ENCODE peak calls at places on chromosomes 16 and 17, in four cellular contexts. J is sigmoid colon, N is colonic mucosa, B is mesenchymal stem cell. F is an unnamed sample.

GRCh38 chr16:77789646-77790370 is 1.4 kb downstream of the VAT1L start:
- DNase-seq in B (no peak), J (no peak), N (no peak), F (no peak)

GRCh38 chr17:4584125-4584834 is at the start of gene SMTNL2:
- DNase-seq in J (peak; percentile 73), N (peak; percentile 35), B (no peak), F (no peak)

GRCh38 chr16:82368041-82368440 is 198.0 kb upstream of the MPHOSPH6 start:
- DNase-seq in J (no peak), N (peak; percentile 27), B (peak; percentile 18), F (no peak)

GRCh38 chr17:62150471-62150870 is 85.4 kb upstream of the MED13 start:
- DNase-seq in B (no peak), N (no peak), J (no peak), F (no peak)

GRCh38 chr16:88658714-88659113 is 4.2 kb downstream of the MVD start:
- DNase-seq in N (no peak), B (no peak), J (no peak), F (no peak)

GRCh38 chr17:42980766-42981397 is 517 bp downstream of the RUNDC1 start:
- DNase-seq in B (peak; percentile 68), J (peak; percentile 75), N (peak; percentile 75), F (no peak)

GRCh38 chr17:63479495-63480184 is 2.8 kb downstream of the ACE start:
- DNase-seq in N (no peak), J (no peak), B (peak; percentile 16), F (no peak)

GRCh38 chr16:4179020-4179419 is 62.8 kb upstream of the ADCY9 start:
- DNase-seq in B (peak; percentile 37), J (no peak), N (no peak), F (peak; percentile 37)

GRCh38 chr16:9169094-9169493 is 77.7 kb downstream of the HAPSTR1 start:
- DNase-seq in B (no peak), J (no peak), N (no peak), F (no peak)

GRCh38 chr16:35414563-35414962 is 1955.2 kb downstream of the TP53TG3F start:
- DNase-seq in B (no peak), N (no peak), J (no peak), F (no peak)

GRCh38 chr17:64938925-64939474 is 19.7 kb upstream of the LRRC37A3 start:
- DNase-seq in N (peak; percentile 51), J (no peak), B (peak; percentile 37), F (peak; percentile 30)

GRCh38 chr17:14297161-14297851 is 3.6 kb upstream of the HS3ST3B1 start:
- DNase-seq in J (no peak), N (no peak), B (peak; percentile 68), F (no peak)

GRCh38 chr16:3121843-3122467 is 9.6 kb downstream of the ZNF205 start:
- DNase-seq in N (no peak), B (no peak), J (no peak), F (no peak)

GRCh38 chr17:57004944-57005579 is 27.1 kb downstream of the SCPEP1 start:
- DNase-seq in J (no peak), N (peak; percentile 37), B (no peak), F (no peak)

GRCh38 chr16:89599451-89599858 is 14.0 kb upstream of the DPEP1 start:
- DNase-seq in B (no peak), J (no peak), N (peak; percentile 53), F (no peak)

GRCh38 chr17:14747576-14747940 is 446.7 kb downstream of the HS3ST3B1 start:
- DNase-seq in J (no peak), B (no peak), N (no peak), F (no peak)

GRCh38 chr16:74896389-74897370 is 88.2 kb downstream of the WDR59 start:
- DNase-seq in B (peak; percentile 62), N (no peak), J (no peak), F (no peak)

GRCh38 chr16:89565506-89566372 is 5.3 kb downstream of the RPL13 start:
- DNase-seq in J (no peak), B (peak; percentile 43), N (peak; percentile 78), F (no peak)

GRCh38 chr17:83064021-83064731 is 15.2 kb upstream of the METRNL start:
- DNase-seq in B (no peak), J (peak; percentile 58), N (no peak), F (no peak)

GRCh38 chr16:3849751-3850543 is 30.6 kb downstream of the CREBBP start:
- DNase-seq in N (no peak), J (no peak), B (no peak), F (no peak)

GRCh38 chr16:48526958-48527331 is 83.0 kb downstream of the N4BP1 start:
- DNase-seq in J (peak; percentile 29), N (no peak), B (no peak), F (peak; percentile 28)

GRCh38 chr17:4987767-4988083 is 250 bp upstream of the CAMTA2 start:
- DNase-seq in B (no peak), N (no peak), J (no peak), F (no peak)

GRCh38 chr16:84845496-84846002 is 25.8 kb downstream of the CRISPLD2 start:
- DNase-seq in B (no peak), J (no peak), N (no peak), F (no peak)

DNA sequence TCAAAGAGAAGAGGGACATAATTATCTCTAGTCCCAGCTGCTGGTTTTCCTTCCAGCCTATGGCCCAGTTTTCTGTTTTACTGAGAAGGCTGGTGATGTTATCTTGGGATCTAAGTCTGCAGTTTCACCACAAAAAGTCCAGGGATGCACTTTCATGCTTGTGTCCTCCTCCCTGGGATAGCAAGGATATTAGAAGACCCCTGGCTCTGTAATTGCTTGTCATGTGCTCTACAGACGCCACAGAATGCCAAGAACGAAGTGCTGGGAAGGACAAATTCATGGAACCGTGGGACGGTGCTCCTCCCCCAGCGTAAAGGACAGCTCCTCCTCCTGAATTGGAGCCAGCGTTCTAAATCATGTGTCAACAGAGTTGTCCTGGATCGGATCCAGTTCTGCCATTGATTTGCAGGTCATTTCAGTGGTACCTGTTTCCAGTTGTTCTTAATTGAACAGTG is 8.6 kb downstream of the MAPT start:
- DNase-seq in J (no peak), N (no peak), B (no peak), F (no peak)
- H3K27ac ChIP-seq in J (no peak overlapping the region), N (no peak overlapping the region), B (no peak overlapping the region), F (no peak overlapping the region)

GRCh38 chr17:72735602-72736001 is 356.9 kb downstream of the SLC39A11 start:
- DNase-seq in J (no peak), B (no peak), N (peak; percentile 58), F (no peak)
- H3K36me3 ChIP-seq in J (no peaks in the 10 kb centered on the region), B (no peaks in the 10 kb centered on the region), N (no peaks in the 10 kb centered on the region), F (peaks cover 8% of the 10 kb centered on the region)

GRCh38 chr16:29744541-29745101 is 1.2 kb downstream of the C16orf54 start:
- DNase-seq in N (no peak), B (no peak), J (no peak), F (no peak)
- H3K27ac ChIP-seq in N (peak overlapping the region; percentile 16), B (no peak overlapping the region), J (no peak overlapping the region), F (no peak overlapping the region)

GRCh38 chr17:77145635-77146632 is 5.2 kb downstream of the SEC14L1 start:
- DNase-seq in J (peak; percentile 83), N (peak; percentile 52), B (peak; percentile 88), F (peak; percentile 76)
- H3K36me3 ChIP-seq in J (no peaks in the 10 kb centered on the region), N (no peaks in the 10 kb centered on the region), B (peaks cover 18% of the 10 kb centered on the region), F (peaks cover 49% of the 10 kb centered on the region)

GRCh38 chr17:30267625-30268024 is 24.1 kb downstream of the BLMH start:
- DNase-seq in N (no peak), B (no peak), J (no peak), F (no peak)
- H3K27ac ChIP-seq in N (no peak overlapping the region), B (no peak overlapping the region), J (no peak overlapping the region), F (no peak overlapping the region)

GRCh38 chr17:75900691-75901533 is 3.8 kb downstream of the MRPL38 start:
- DNase-seq in J (peak; percentile 55), N (no peak), B (no peak), F (no peak)
- H3K36me3 ChIP-seq in J (peaks cover 39% of the 10 kb centered on the region), N (peaks cover 12% of the 10 kb centered on the region), B (peaks cover 49% of the 10 kb centered on the region), F (peaks cover 22% of the 10 kb centered on the region)

DNA sequence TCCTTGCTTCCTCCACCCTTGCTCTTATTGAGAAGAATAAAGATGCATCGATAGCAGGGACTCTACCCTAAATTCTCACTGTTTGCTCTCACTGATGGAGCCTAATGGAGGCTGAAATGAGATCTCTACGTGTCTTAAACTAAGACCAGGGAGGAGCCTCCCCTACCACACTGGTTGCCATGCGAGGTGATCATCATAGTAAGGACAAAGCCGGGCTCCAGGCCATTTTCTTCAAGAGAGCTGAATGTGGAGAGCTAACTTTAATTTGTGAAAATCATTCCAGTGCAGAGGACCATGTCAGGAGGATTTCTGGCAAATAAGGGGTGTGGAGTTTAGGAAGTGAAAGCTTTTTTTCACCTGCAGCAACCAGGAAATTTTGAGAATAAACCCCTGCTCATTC is 5.6 kb downstream of the CDH11 start:
- DNase-seq in J (no peak), N (no peak), B (no peak), F (no peak)
- H3K27ac ChIP-seq in J (no peak overlapping the region), N (no peak overlapping the region), B (no peak overlapping the region), F (no peak overlapping the region)

GRCh38 chr16:70161350-70161749 is 12.2 kb upstream of the CLEC18C start:
- DNase-seq in B (no peak), N (no peak), J (no peak), F (no peak)
- H3K36me3 ChIP-seq in B (peaks cover 41% of the 10 kb centered on the region), N (peaks cover 24% of the 10 kb centered on the region), J (peaks cover 40% of the 10 kb centered on the region), F (peaks cover 68% of the 10 kb centered on the region)

F was measured in tibial artery.